ENCODE peak calls at places on chromosomes 3 and 15, in ten cellular contexts. One of them, this sample, is unnamed.

GRCh38 chr15:23869391-23869790 is 182.3 kb upstream of the NDN start:
- DNase-seq in SJSA1: no peak
- DNase-seq in cardiac septum: no peak
- DNase-seq in SIG-M5: no peak
- DNase-seq in T-helper 2 cell treated with Interferon-gamma antibody and Interleukin-4, amounts not matched to agents 5 μg/mL and 100 μg/mL, for 36 hours: no peak
- DNase-seq in NCI-H774: peak
- DNase-seq in RCC 7860: no peak
- DNase-seq in hippocampal formation: no peak
- DNase-seq in activated CD4-positive, alpha-beta memory T cell treated with anti-CD3 and anti-CD28 coated beads for 36 hours: no peak
- DNase-seq in fibroblast of lung: peak
- DNase-seq in this sample: peak

GRCh38 chr3:164550857-164551256 is 527.4 kb downstream of the SI start:
- DNase-seq in SJSA1: no peak
- DNase-seq in cardiac septum: no peak
- DNase-seq in SIG-M5: no peak
- DNase-seq in T-helper 2 cell treated with Interferon-gamma antibody and Interleukin-4, amounts not matched to agents 5 μg/mL and 100 μg/mL, for 36 hours: no peak
- DNase-seq in NCI-H774: no peak
- DNase-seq in RCC 7860: no peak
- DNase-seq in hippocampal formation: no peak
- DNase-seq in activated CD4-positive, alpha-beta memory T cell treated with anti-CD3 and anti-CD28 coated beads for 36 hours: no peak
- DNase-seq in fibroblast of lung: no peak
- DNase-seq in this sample: no peak

GRCh38 chr15:26891448-26891881 is 24.6 kb downstream of the GABRA5 start:
- DNase-seq in SJSA1: peak
- DNase-seq in cardiac septum: no peak
- DNase-seq in SIG-M5: no peak
- DNase-seq in T-helper 2 cell treated with Interferon-gamma antibody and Interleukin-4, amounts not matched to agents 5 μg/mL and 100 μg/mL, for 36 hours: peak
- DNase-seq in NCI-H774: peak
- DNase-seq in RCC 7860: peak
- DNase-seq in hippocampal formation: peak
- DNase-seq in activated CD4-positive, alpha-beta memory T cell treated with anti-CD3 and anti-CD28 coated beads for 36 hours: peak
- DNase-seq in fibroblast of lung: peak
- DNase-seq in this sample: peak

GRCh38 chr15:79629687-79630086 is 197.6 kb downstream of the MINAR1 start:
- DNase-seq in SJSA1: no peak
- DNase-seq in cardiac septum: no peak
- DNase-seq in SIG-M5: no peak
- DNase-seq in T-helper 2 cell treated with Interferon-gamma antibody and Interleukin-4, amounts not matched to agents 5 μg/mL and 100 μg/mL, for 36 hours: no peak
- DNase-seq in NCI-H774: no peak
- DNase-seq in RCC 7860: peak
- DNase-seq in hippocampal formation: no peak
- DNase-seq in activated CD4-positive, alpha-beta memory T cell treated with anti-CD3 and anti-CD28 coated beads for 36 hours: no peak
- DNase-seq in fibroblast of lung: peak
- DNase-seq in this sample: no peak

GRCh38 chr15:40032125-40032839 is 6.7 kb downstream of the SRP14 start:
- DNase-seq in SJSA1: no peak
- DNase-seq in cardiac septum: no peak
- DNase-seq in SIG-M5: no peak
- DNase-seq in T-helper 2 cell treated with Interferon-gamma antibody and Interleukin-4, amounts not matched to agents 5 μg/mL and 100 μg/mL, for 36 hours: no peak
- DNase-seq in NCI-H774: no peak
- DNase-seq in RCC 7860: no peak
- DNase-seq in hippocampal formation: no peak
- DNase-seq in activated CD4-positive, alpha-beta memory T cell treated with anti-CD3 and anti-CD28 coated beads for 36 hours: no peak
- DNase-seq in fibroblast of lung: no peak
- DNase-seq in this sample: no peak

GRCh38 chr15:90266061-90266431 is 574 bp downstream of the NGRN start:
- DNase-seq in SJSA1: no peak
- DNase-seq in cardiac septum: no peak
- DNase-seq in SIG-M5: no peak
- DNase-seq in T-helper 2 cell treated with Interferon-gamma antibody and Interleukin-4, amounts not matched to agents 5 μg/mL and 100 μg/mL, for 36 hours: peak
- DNase-seq in NCI-H774: peak
- DNase-seq in RCC 7860: no peak
- DNase-seq in hippocampal formation: peak
- DNase-seq in activated CD4-positive, alpha-beta memory T cell treated with anti-CD3 and anti-CD28 coated beads for 36 hours: peak
- DNase-seq in fibroblast of lung: peak
- DNase-seq in this sample: peak

GRCh38 chr3:64229903-64230302 is 4.6 kb upstream of the PRICKLE2 start:
- DNase-seq in SJSA1: no peak
- DNase-seq in cardiac septum: no peak
- DNase-seq in SIG-M5: no peak
- DNase-seq in T-helper 2 cell treated with Interferon-gamma antibody and Interleukin-4, amounts not matched to agents 5 μg/mL and 100 μg/mL, for 36 hours: no peak
- DNase-seq in NCI-H774: no peak
- DNase-seq in RCC 7860: peak
- DNase-seq in hippocampal formation: no peak
- DNase-seq in activated CD4-positive, alpha-beta memory T cell treated with anti-CD3 and anti-CD28 coated beads for 36 hours: no peak
- DNase-seq in fibroblast of lung: peak
- DNase-seq in this sample: no peak

GRCh38 chr3:172223870-172224269 is 184.5 kb downstream of the FNDC3B start:
- DNase-seq in SJSA1: no peak
- DNase-seq in cardiac septum: no peak
- DNase-seq in SIG-M5: no peak
- DNase-seq in T-helper 2 cell treated with Interferon-gamma antibody and Interleukin-4, amounts not matched to agents 5 μg/mL and 100 μg/mL, for 36 hours: no peak
- DNase-seq in NCI-H774: no peak
- DNase-seq in RCC 7860: no peak
- DNase-seq in hippocampal formation: no peak
- DNase-seq in activated CD4-positive, alpha-beta memory T cell treated with anti-CD3 and anti-CD28 coated beads for 36 hours: no peak
- DNase-seq in fibroblast of lung: no peak
- DNase-seq in this sample: no peak

GRCh38 chr3:108124337-108125150 is 33.7 kb upstream of the CD47 start:
- DNase-seq in SJSA1: no peak
- DNase-seq in cardiac septum: no peak
- DNase-seq in SIG-M5: peak
- DNase-seq in T-helper 2 cell treated with Interferon-gamma antibody and Interleukin-4, amounts not matched to agents 5 μg/mL and 100 μg/mL, for 36 hours: peak
- DNase-seq in NCI-H774: no peak
- DNase-seq in RCC 7860: no peak
- DNase-seq in hippocampal formation: no peak
- DNase-seq in activated CD4-positive, alpha-beta memory T cell treated with anti-CD3 and anti-CD28 coated beads for 36 hours: peak
- DNase-seq in fibroblast of lung: no peak
- DNase-seq in this sample: no peak

GRCh38 chr3:15647629-15648167 is 46.2 kb downstream of the BTD start:
- DNase-seq in SJSA1: peak
- DNase-seq in cardiac septum: no peak
- DNase-seq in SIG-M5: peak
- DNase-seq in T-helper 2 cell treated with Interferon-gamma antibody and Interleukin-4, amounts not matched to agents 5 μg/mL and 100 μg/mL, for 36 hours: peak
- DNase-seq in NCI-H774: no peak
- DNase-seq in RCC 7860: peak
- DNase-seq in hippocampal formation: no peak
- DNase-seq in activated CD4-positive, alpha-beta memory T cell treated with anti-CD3 and anti-CD28 coated beads for 36 hours: peak
- DNase-seq in fibroblast of lung: peak
- DNase-seq in this sample: peak

GRCh38 chr15:47186071-47186470 is 531.2 kb upstream of the SEMA6D start:
- DNase-seq in SJSA1: no peak
- DNase-seq in cardiac septum: no peak
- DNase-seq in SIG-M5: no peak
- DNase-seq in T-helper 2 cell treated with Interferon-gamma antibody and Interleukin-4, amounts not matched to agents 5 μg/mL and 100 μg/mL, for 36 hours: no peak
- DNase-seq in NCI-H774: no peak
- DNase-seq in RCC 7860: no peak
- DNase-seq in hippocampal formation: no peak
- DNase-seq in activated CD4-positive, alpha-beta memory T cell treated with anti-CD3 and anti-CD28 coated beads for 36 hours: no peak
- DNase-seq in fibroblast of lung: no peak
- DNase-seq in this sample: no peak

GRCh38 chr3:190038050-190038631 is 82.6 kb downstream of the P3H2 start:
- DNase-seq in SJSA1: peak
- DNase-seq in cardiac septum: no peak
- DNase-seq in SIG-M5: no peak
- DNase-seq in T-helper 2 cell treated with Interferon-gamma antibody and Interleukin-4, amounts not matched to agents 5 μg/mL and 100 μg/mL, for 36 hours: no peak
- DNase-seq in NCI-H774: no peak
- DNase-seq in RCC 7860: peak
- DNase-seq in hippocampal formation: no peak
- DNase-seq in activated CD4-positive, alpha-beta memory T cell treated with anti-CD3 and anti-CD28 coated beads for 36 hours: no peak
- DNase-seq in fibroblast of lung: peak
- DNase-seq in this sample: no peak